ENCODE peak calls at places on chromosomes 12 and 14, in seven cellular contexts. M, P, K, F, N, A and H are unnamed samples.

GRCh38 chr14:77113644-77114043 is 15.6 kb downstream of the CIPC start:
- DNase-seq in M (no peak), P (no peak), K (no peak), F (no peak), N (no peak), A (no peak), H (no peak)

GRCh38 chr14:53093206-53093605 is 59.9 kb downstream of the DDHD1 start:
- DNase-seq in M (no peak), P (no peak), K (no peak), F (peak), N (peak), A (no peak), H (no peak)

GRCh38 chr12:127728285-127728684 is 538.7 kb upstream of the TMEM132C start:
- DNase-seq in M (no peak), P (no peak), K (no peak), F (peak), N (no peak), A (no peak), H (no peak)

GRCh38 chr12:89314060-89314761 is 38.1 kb downstream of the DUSP6 start:
- DNase-seq in M (no peak), P (no peak), K (no peak), F (no peak), N (no peak), A (no peak), H (no peak)

GRCh38 chr12:126831115-126831514 is 1435.9 kb upstream of the TMEM132C start:
- DNase-seq in M (no peak), P (no peak), K (peak), F (no peak), N (no peak), A (no peak), H (no peak)

GRCh38 chr12:95836630-95837239 is 22.0 kb upstream of the SNRPF start:
- DNase-seq in M (no peak), P (no peak), K (no peak), F (peak), N (peak), A (no peak), H (no peak)

GRCh38 chr12:124629799-124630198 is 62.4 kb upstream of the NCOR2 start:
- DNase-seq in M (no peak), P (no peak), K (no peak), F (no peak), N (no peak), A (no peak), H (no peak)

GRCh38 chr12:78470354-78471195 is 394.0 kb upstream of the SYT1 start:
- DNase-seq in M (peak), P (no peak), K (peak), F (peak), N (peak), A (peak), H (peak)

GRCh38 chr12:105676694-105677093 is 346.2 kb downstream of the C12orf75 start:
- DNase-seq in M (no peak), P (no peak), K (peak), F (no peak), N (no peak), A (no peak), H (peak)

GRCh38 chr14:36874396-36875138 is 212.9 kb downstream of the PAX9 start:
- DNase-seq in M (no peak), P (no peak), K (no peak), F (no peak), N (no peak), A (no peak), H (no peak)

GRCh38 chr14:81465507-81466228 is 65.5 kb upstream of the STON2 start:
- DNase-seq in M (no peak), P (no peak), K (no peak), F (no peak), N (no peak), A (no peak), H (no peak)

GRCh38 chr12:103623716-103624115 is 36.6 kb downstream of the STAB2 start:
- DNase-seq in M (no peak), P (no peak), K (no peak), F (no peak), N (no peak), A (no peak), H (no peak)